ENCODE peak calls at places on chromosomes 12 and 14, in nine cellular contexts. P, U, F, K, R, V, T, G and H are unnamed samples.

GRCh38 chr14:72603639-72604038 is 290.3 kb downstream of the DPF3 start:
- DNase-seq in P (no peak), F (no peak), V (no peak), R (no peak), T (no peak), U (no peak), K (no peak), G (no peak), H (no peak)

GRCh38 chr14:89251066-89251465 is 166.0 kb downstream of the FOXN3 start:
- DNase-seq in G (no peak), U (no peak), V (no peak), T (no peak), P (no peak), R (no peak), K (no peak), F (no peak), H (peak)

GRCh38 chr12:65313704-65314317 is 35.3 kb downstream of the MSRB3 start:
- DNase-seq in P (no peak), G (no peak), F (peak), T (no peak), R (no peak), K (no peak), U (no peak), V (no peak), H (no peak)

GRCh38 chr12:46263140-46264017 is 5.5 kb downstream of the SLC38A1 start:
- DNase-seq in F (no peak), P (no peak), K (no peak), V (no peak), T (no peak), G (no peak), R (no peak), U (no peak), H (no peak)

GRCh38 chr14:35829449-35829848 is 3.3 kb downstream of the BRMS1L start:
- DNase-seq in R (no peak), K (no peak), F (no peak), P (no peak), U (no peak), T (no peak), V (no peak), G (no peak), H (no peak)

GRCh38 chr14:74654931-74655330 is 42.9 kb upstream of the LTBP2 start:
- DNase-seq in P (no peak), R (no peak), G (no peak), T (no peak), U (no peak), F (no peak), V (no peak), K (no peak), H (no peak)

GRCh38 chr14:103281496-103282231 is 52.4 kb upstream of the EIF5 start:
- DNase-seq in T (peak), K (peak), P (peak), F (no peak), R (peak), U (peak), G (peak), V (peak), H (no peak)

GRCh38 chr14:102917056-102917385 is 5.4 kb upstream of the AMN start:
- DNase-seq in R (no peak), T (peak), G (no peak), U (no peak), P (no peak), K (no peak), F (no peak), V (no peak), H (no peak)

GRCh38 chr12:116880817-116881324 is 370 bp downstream of the HRK start:
- DNase-seq in U (no peak), P (peak), K (no peak), F (no peak), T (peak), G (no peak), V (peak), R (peak), H (no peak)

GRCh38 chr14:20811994-20812393 is 9.3 kb upstream of the RNASE1 start:
- DNase-seq in V (peak), T (no peak), R (peak), U (no peak), G (no peak), P (no peak), K (peak), F (no peak), H (no peak)

GRCh38 chr14:54481695-54482094 is 7.1 kb downstream of the GMFB start:
- DNase-seq in V (no peak), F (no peak), K (no peak), P (no peak), T (no peak), G (no peak), U (no peak), R (no peak), H (no peak)

GRCh38 chr12:132286912-132287311 is 42.5 kb downstream of the GALNT9 start:
- DNase-seq in U (no peak), V (no peak), G (no peak), T (no peak), R (no peak), P (no peak), F (peak), K (no peak), H (no peak)

GRCh38 chr12:131986847-131987398 is 37.2 kb downstream of the EP400 start:
- DNase-seq in F (no peak), U (no peak), K (no peak), R (no peak), G (no peak), T (no peak), P (no peak), V (no peak), H (no peak)

GRCh38 chr12:16349132-16349463 is 1.7 kb downstream of the MGST1 start:
- DNase-seq in G (peak), R (peak), T (peak), F (no peak), V (peak), K (peak), P (peak), U (peak), H (peak)

GRCh38 chr12:112992541-112993398 is 14.5 kb downstream of the OAS2 start:
- DNase-seq in K (peak), G (no peak), U (no peak), R (peak), P (peak), T (peak), V (peak), F (peak), H (no peak)

GRCh38 chr12:130988261-130989175 is 34.8 kb downstream of the ADGRD1 start:
- DNase-seq in K (no peak), G (no peak), P (no peak), V (no peak), R (peak), U (no peak), T (no peak), F (no peak), H (peak)

GRCh38 chr12:51441583-51441982 is 17.0 kb downstream of the SLC4A8 start:
- DNase-seq in F (no peak), P (no peak), U (no peak), G (no peak), K (no peak), T (no peak), V (peak), R (peak), H (no peak)

GRCh38 chr12:54230555-54230954 is 41.8 kb upstream of the SMUG1 start:
- DNase-seq in U (no peak), K (no peak), F (no peak), V (no peak), T (no peak), R (no peak), P (no peak), G (no peak), H (no peak)

GRCh38 chr14:71638523-71639196 is 293.6 kb upstream of the RGS6 start:
- DNase-seq in G (no peak), K (no peak), T (no peak), R (no peak), V (no peak), P (no peak), F (no peak), U (no peak), H (no peak)

GRCh38 chr14:33592298-33592697 is 358.6 kb downstream of the EGLN3 start:
- DNase-seq in U (no peak), P (no peak), V (no peak), F (no peak), R (no peak), T (no peak), K (no peak), G (no peak), H (no peak)

DNA sequence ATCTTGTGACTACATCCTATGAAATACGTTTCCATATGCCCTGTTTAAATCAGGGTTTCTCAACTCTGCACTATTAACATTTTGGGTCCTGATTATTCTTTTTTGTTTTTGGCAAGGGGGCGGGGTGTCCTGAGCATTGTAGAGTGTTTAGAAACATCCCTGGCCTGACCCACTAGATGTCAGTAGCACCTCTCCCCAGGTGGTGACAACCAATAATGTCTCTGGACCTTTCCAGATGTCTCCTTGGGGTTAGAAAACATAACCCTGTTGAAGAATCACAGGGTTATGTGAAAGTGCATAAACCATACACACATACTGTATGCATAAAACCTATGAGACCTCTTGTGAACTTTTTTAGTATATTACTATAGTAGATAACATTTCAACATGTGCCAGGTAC is 1.4 kb downstream of the ACAD10 start:
- DNase-seq in R (no peak), K (no peak), U (no peak), P (no peak), F (no peak), V (no peak), T (no peak), G (no peak), H (no peak)
- TF ChIP-seq CTCF in R (no peak), K (peak), U (no peak), P (no peak), F (peak), V (no peak), T (no peak), G (no peak), H (no peak)

DNA sequence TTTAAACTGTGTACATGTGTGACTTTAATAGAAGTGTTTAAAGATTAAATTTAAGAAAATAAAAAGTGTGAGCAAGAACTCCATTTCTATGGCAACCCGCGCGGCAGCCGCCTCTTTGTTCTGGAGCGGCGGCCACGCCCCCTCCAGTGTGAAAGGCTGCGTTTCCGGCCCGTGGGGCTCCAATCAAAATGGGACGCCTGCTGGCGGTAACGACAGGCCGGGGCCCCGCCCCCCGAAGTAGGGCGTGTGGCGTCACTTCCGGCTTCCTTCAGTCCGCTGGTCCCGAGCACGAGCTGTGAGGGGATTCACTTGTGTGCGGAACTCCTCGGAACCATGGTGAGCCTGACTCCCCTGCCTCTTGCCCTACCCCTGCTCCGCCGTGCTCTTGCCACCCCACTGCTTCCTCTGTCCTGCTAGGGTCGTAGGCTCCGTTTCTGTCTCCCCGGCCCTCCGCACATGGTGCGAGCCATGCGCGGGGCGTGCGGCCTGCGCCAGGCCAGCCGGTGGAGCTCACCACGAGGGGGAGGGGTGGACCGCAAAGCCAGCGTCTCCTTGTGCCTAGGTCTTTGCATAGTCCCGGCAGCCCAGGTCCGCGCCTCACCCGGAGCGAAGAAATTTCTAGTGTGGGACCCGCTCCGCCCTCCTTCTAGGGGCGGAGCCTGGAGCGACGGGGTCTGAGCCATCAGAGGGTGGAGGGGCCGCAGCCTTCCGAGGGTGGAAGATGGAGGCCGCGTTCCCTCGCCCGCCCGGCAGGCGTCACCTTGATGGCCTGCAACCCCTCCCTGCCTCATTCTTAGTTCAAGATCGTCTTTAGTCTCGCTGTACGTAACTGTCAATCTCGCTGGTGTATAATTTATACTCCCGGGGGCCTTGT is at the start of gene CCT2:
- DNase-seq in U (peak), T (peak), K (peak), G (peak), R (peak), V (peak), P (peak), F (peak), H (peak)
- TF ChIP-seq POLR2A in U (peak), T (peak), K (peak), G (peak), R (peak), V (peak), P (no peak), F (peak), H (peak)

GRCh38 chr12:107379852-107380567 is 286.7 kb upstream of the CRY1 start:
- DNase-seq in U (peak), K (peak), F (peak), V (peak), P (peak), T (no peak), R (no peak), G (no peak), H (no peak)
- H3K4me3 ChIP-seq in U (no peak), K (peak), F (peak), V (no peak), P (no peak), T (no peak), R (no peak), G (no peak), H (no peak)

GRCh38 chr12:19183121-19183838 is 53.7 kb downstream of the PLEKHA5 start:
- DNase-seq in G (no peak), F (no peak), K (no peak), P (no peak), T (no peak), U (no peak), R (no peak), V (no peak), H (no peak)
- TF ChIP-seq CTCF in G (no peak), F (no peak), K (peak), P (no peak), T (no peak), U (no peak), R (no peak), V (no peak), H (no peak)